ENCODE peak calls at places on chromosomes 11 and 22, in five cellular contexts. B, H, X, Y and G are unnamed samples.

GRCh38 chr22:50276143-50276542 is 6.0 kb upstream of the MAPK11 start:
- DNase-seq in X (peak; percentile 88), B (no peak), H (no peak), Y (no peak), G (no peak)

GRCh38 chr11:65781152-65781961 is 581 bp upstream of the AP5B1 start:
- DNase-seq in H (no peak), X (peak; percentile 44), B (no peak), Y (no peak), G (no peak)

GRCh38 chr11:12859872-12860657 is 149.1 kb upstream of the RASSF10 start:
- DNase-seq in B (no peak), X (no peak), H (no peak), Y (no peak), G (no peak)

GRCh38 chr11:46560300-46561025 is 33.4 kb downstream of the AMBRA1 start:
- DNase-seq in B (no peak), X (no peak), Y (no peak), H (no peak), G (no peak)

GRCh38 chr11:19241260-19242183 is 777 bp upstream of the E2F8 start:
- DNase-seq in B (no peak), X (no peak), Y (no peak), H (peak; percentile 51), G (no peak)

GRCh38 chr11:2914475-2915195 is 14.6 kb downstream of the PHLDA2 start:
- DNase-seq in H (no peak), X (no peak), B (no peak), Y (no peak), G (no peak)

GRCh38 chr11:27355575-27356104 is 7.4 kb downstream of the CCDC34 start:
- DNase-seq in B (no peak), H (no peak), X (no peak), Y (no peak), G (no peak)

GRCh38 chr11:70103256-70103975 is 25.3 kb downstream of the ANO1 start:
- DNase-seq in H (no peak), B (no peak), Y (no peak), X (no peak), G (no peak)

GRCh38 chr22:45867906-45868555 is 108.9 kb downstream of the WNT7B start:
- DNase-seq in X (no peak), H (no peak), Y (no peak), B (no peak), G (no peak)

GRCh38 chr11:31214337-31214736 is 155.2 kb downstream of the DCDC1 start:
- DNase-seq in X (no peak), H (no peak), Y (no peak), B (no peak), G (no peak)

GRCh38 chr11:359181-359714 is 10.1 kb upstream of the B4GALNT4 start:
- DNase-seq in H (no peak), B (no peak), Y (no peak), X (no peak), G (peak; percentile 20)

GRCh38 chr11:83676061-83676460 is 389.9 kb upstream of the CCDC90B start:
- DNase-seq in Y (no peak), H (no peak), B (no peak), X (no peak), G (no peak)

GRCh38 chr11:127521413-127521812 is 520.8 kb upstream of the KIRREL3 start:
- DNase-seq in X (no peak), Y (no peak), H (no peak), B (peak; percentile 2), G (no peak)

GRCh38 chr11:96091476-96091875 is 167.6 kb upstream of the MTMR2 start:
- DNase-seq in B (no peak), X (no peak), Y (no peak), H (no peak), G (no peak)

GRCh38 chr11:66842501-66842895 is 743 bp upstream of the RCE1 start:
- DNase-seq in X (no peak), H (no peak), Y (no peak), B (no peak), G (no peak)

GRCh38 chr11:77547863-77548551 is 41.7 kb upstream of the AQP11 start:
- DNase-seq in Y (peak; percentile 50), B (no peak), X (peak; percentile 2), H (peak; percentile 66), G (peak; percentile 10)

GRCh38 chr11:7571640-7572000 is 57.8 kb downstream of the PPFIBP2 start:
- DNase-seq in B (no peak), H (peak; percentile 57), Y (no peak), X (peak; percentile 67), G (no peak)

GRCh38 chr11:27656806-27657483 is 43.3 kb downstream of the BDNF start:
- DNase-seq in Y (no peak), B (no peak), X (no peak), H (no peak), G (no peak)

GRCh38 chr11:35223429-35223828 is 84.5 kb downstream of the CD44 start:
- DNase-seq in B (peak; percentile 42), Y (peak; percentile 39), X (no peak), H (no peak), G (no peak)

GRCh38 chr11:2777871-2778629 is 78.3 kb upstream of the KCNQ1OT1 start:
- DNase-seq in Y (no peak), H (no peak), X (no peak), B (no peak), G (no peak)

GRCh38 chr22:39959640-39960447 is at the start of gene TMA7B:
- DNase-seq in X (no peak), H (peak; percentile 48), B (no peak), Y (no peak), G (no peak)

GRCh38 chr11:72231396-72232259 is 7.1 kb downstream of the INPPL1 start:
- DNase-seq in H (no peak), X (no peak), B (no peak), Y (no peak), G (no peak)

GRCh38 chr11:12547953-12548650 is 126.1 kb upstream of the TEAD1 start:
- DNase-seq in X (no peak), H (no peak), Y (no peak), B (no peak), G (no peak)

GRCh38 chr11:24198458-24198857 is 298.4 kb upstream of the LUZP2 start:
- DNase-seq in H (no peak), X (no peak), Y (no peak), B (no peak), G (no peak)

GRCh38 chr22:41367039-41367679 is 14.6 kb upstream of the TEF start:
- DNase-seq in H (peak; percentile 49), B (peak; percentile 71), X (peak; percentile 98), Y (peak; percentile 69), G (peak; percentile 78)

GRCh38 chr22:18947905-18948304 is 11.8 kb upstream of the PRODH start:
- DNase-seq in X (no peak), H (no peak), B (no peak), Y (no peak), G (no peak)

GRCh38 chr22:44755956-44756361 is 3.6 kb downstream of the ARHGAP8 start:
- DNase-seq in H (no peak), X (no peak), Y (no peak), B (no peak), G (peak; percentile 54)

GRCh38 chr11:95345651-95346050 is 114.6 kb upstream of the SESN3 start:
- DNase-seq in H (no peak), X (no peak), Y (no peak), B (no peak), G (no peak)

GRCh38 chr22:27766679-27767078 is 34.9 kb downstream of the MN1 start:
- DNase-seq in X (no peak), Y (no peak), H (no peak), B (no peak), G (no peak)

GRCh38 chr11:27795955-27796861 is 96.0 kb upstream of the BDNF start:
- DNase-seq in H (no peak), Y (no peak), X (no peak), B (no peak), G (no peak)

GRCh38 chr22:30372915-30373314 is 14.3 kb downstream of the RNF215 start:
- DNase-seq in Y (no peak), H (no peak), B (no peak), X (no peak), G (no peak)

GRCh38 chr11:20337526-20338154 is 25.9 kb upstream of the HTATIP2 start:
- DNase-seq in X (no peak), Y (no peak), H (peak; percentile 20), B (no peak), G (no peak)

GRCh38 chr11:19345848-19346681 is 105.3 kb upstream of the E2F8 start:
- DNase-seq in X (peak; percentile 55), B (no peak), Y (no peak), H (no peak), G (no peak)

GRCh38 chr22:22110548-22111266 is 128.1 kb upstream of the TOP3B start:
- DNase-seq in B (no peak), X (peak; percentile 51), Y (peak; percentile 20), H (peak; percentile 71), G (peak; percentile 95)

GRCh38 chr11:123822022-123822421 is 15.9 kb upstream of the OR6M1 start:
- DNase-seq in H (no peak), Y (no peak), B (no peak), X (no peak), G (no peak)